ENCODE peak calls at places on chromosomes 16 and 17, in seven cellular contexts. S is esophagus squamous epithelium, P is AG04450, N is HFF-Myc, Q is fibroblast of pulmonary artery, D is astrocyte of the spinal cord, T is foreskin fibroblast. G is an unnamed sample.

GRCh38 chr17:78736526-78737079 is 45.5 kb downstream of the CYTH1 start:
- DNase-seq in P (no peak), Q (no peak), T (no peak), N (no peak), S (no peak), D (no peak), G (peak)

GRCh38 chr17:73657473-73658116 is 13.3 kb upstream of the SDK2 start:
- DNase-seq in Q (peak), S (no peak), D (no peak), N (no peak), T (no peak), P (no peak), G (peak)

GRCh38 chr16:70685061-70685937 is 554 bp downstream of the MTSS2 start:
- DNase-seq in Q (no peak), N (no peak), D (no peak), P (no peak), T (no peak), S (no peak), G (no peak)

GRCh38 chr16:88570691-88571092 is 489 bp downstream of the ZC3H18 start:
- DNase-seq in T (peak), S (no peak), P (no peak), N (no peak), Q (no peak), D (peak), G (peak)

GRCh38 chr17:51322390-51323029 is 62.2 kb downstream of the UTP18 start:
- DNase-seq in T (no peak), N (no peak), D (no peak), S (no peak), Q (peak), P (no peak), G (peak)

GRCh38 chr17:4815043-4815675 is 8.2 kb downstream of the PLD2 start:
- DNase-seq in P (no peak), S (no peak), D (no peak), Q (no peak), N (no peak), T (no peak), G (no peak)

GRCh38 chr16:86577314-86577971 is 906 bp upstream of the FOXL1 start:
- DNase-seq in N (no peak), T (peak), P (peak), Q (no peak), S (no peak), D (peak), G (peak)

GRCh38 chr16:11389083-11389482 is 43.8 kb downstream of the RMI2 start:
- DNase-seq in T (no peak), S (no peak), D (no peak), Q (no peak), P (no peak), N (no peak), G (no peak)

GRCh38 chr17:78709119-78709681 is 72.9 kb downstream of the CYTH1 start:
- DNase-seq in Q (no peak), S (no peak), N (no peak), D (no peak), T (no peak), P (no peak), G (no peak)

GRCh38 chr17:70622382-70623260 is 453.3 kb downstream of the KCNJ2 start:
- DNase-seq in N (no peak), S (no peak), T (peak), Q (peak), P (no peak), D (peak), G (peak)

GRCh38 chr16:10738231-10739077 is 5.2 kb upstream of the NUBP1 start:
- DNase-seq in T (peak), D (peak), N (no peak), S (no peak), Q (peak), P (no peak), G (peak)

GRCh38 chr17:79840204-79840988 is 1.2 kb upstream of the CBX4 start:
- DNase-seq in N (no peak), D (peak), T (peak), P (no peak), S (no peak), Q (peak), G (peak)

GRCh38 chr16:3576211-3576610 is 992 bp downstream of the NLRC3 start:
- DNase-seq in P (no peak), D (no peak), T (no peak), S (no peak), N (no peak), Q (no peak), G (no peak)

GRCh38 chr16:87507351-87508069 is 14.7 kb upstream of the ZCCHC14 start:
- DNase-seq in N (no peak), S (no peak), T (no peak), D (no peak), Q (peak), P (no peak), G (no peak)

GRCh38 chr16:54283735-54284318 is 2.8 kb downstream of the IRX3 start:
- DNase-seq in Q (no peak), T (no peak), S (no peak), P (no peak), D (no peak), N (no peak), G (no peak)

GRCh38 chr16:981695-982151 is at the start of gene SOX8:
- DNase-seq in P (no peak), T (peak), S (no peak), D (no peak), Q (no peak), N (no peak), G (no peak)

GRCh38 chr16:71230122-71230845 is at the start of gene HYDIN:
- DNase-seq in S (no peak), P (no peak), N (peak), T (peak), D (peak), Q (peak), G (peak)

GRCh38 chr17:75109047-75109406 is 742 bp upstream of the ARMC7 start:
- DNase-seq in N (no peak), D (no peak), S (no peak), T (no peak), P (no peak), Q (no peak), G (no peak)

GRCh38 chr17:42365136-42365535 is 23.1 kb downstream of the STAT3 start:
- DNase-seq in P (no peak), N (no peak), Q (peak), D (peak), S (no peak), T (peak), G (peak)

GRCh38 chr17:17502741-17503565 is 6.8 kb upstream of the RASD1 start:
- DNase-seq in T (no peak), D (no peak), P (no peak), N (no peak), Q (no peak), S (no peak), G (no peak)

GRCh38 chr17:46157443-46158107 is 35.7 kb downstream of the KANSL1 start:
- DNase-seq in Q (peak), D (peak), T (peak), N (no peak), P (no peak), S (no peak), G (peak)

GRCh38 chr17:5049314-5049819 is 14.1 kb upstream of the SLC52A1 start:
- DNase-seq in P (no peak), Q (no peak), D (no peak), T (peak), N (no peak), S (no peak), G (peak)

GRCh38 chr17:13601776-13602551 is at the start of gene HS3ST3A1:
- DNase-seq in D (peak), T (peak), Q (peak), S (no peak), P (peak), N (peak), G (peak)

GRCh38 chr16:54897930-54898329 is 32.7 kb upstream of the IRX5 start:
- DNase-seq in Q (no peak), T (no peak), S (no peak), P (no peak), D (no peak), N (no peak), G (no peak)

GRCh38 chr17:55268649-55269480 is 4.1 kb downstream of the HLF start:
- DNase-seq in T (no peak), Q (no peak), D (no peak), S (no peak), N (no peak), P (no peak), G (no peak)

GRCh38 chr17:55266051-55266957 is 1.5 kb downstream of the HLF start:
- DNase-seq in P (no peak), Q (no peak), N (no peak), T (peak), S (no peak), D (no peak), G (no peak)

GRCh38 chr17:55265434-55266021 is 768 bp downstream of the HLF start:
- DNase-seq in S (no peak), T (peak), P (no peak), D (no peak), Q (no peak), N (no peak), G (no peak)

GRCh38 chr17:55267777-55268648 is 3.3 kb downstream of the HLF start:
- DNase-seq in N (no peak), S (no peak), T (no peak), D (no peak), P (no peak), Q (no peak), G (no peak)

DNA sequence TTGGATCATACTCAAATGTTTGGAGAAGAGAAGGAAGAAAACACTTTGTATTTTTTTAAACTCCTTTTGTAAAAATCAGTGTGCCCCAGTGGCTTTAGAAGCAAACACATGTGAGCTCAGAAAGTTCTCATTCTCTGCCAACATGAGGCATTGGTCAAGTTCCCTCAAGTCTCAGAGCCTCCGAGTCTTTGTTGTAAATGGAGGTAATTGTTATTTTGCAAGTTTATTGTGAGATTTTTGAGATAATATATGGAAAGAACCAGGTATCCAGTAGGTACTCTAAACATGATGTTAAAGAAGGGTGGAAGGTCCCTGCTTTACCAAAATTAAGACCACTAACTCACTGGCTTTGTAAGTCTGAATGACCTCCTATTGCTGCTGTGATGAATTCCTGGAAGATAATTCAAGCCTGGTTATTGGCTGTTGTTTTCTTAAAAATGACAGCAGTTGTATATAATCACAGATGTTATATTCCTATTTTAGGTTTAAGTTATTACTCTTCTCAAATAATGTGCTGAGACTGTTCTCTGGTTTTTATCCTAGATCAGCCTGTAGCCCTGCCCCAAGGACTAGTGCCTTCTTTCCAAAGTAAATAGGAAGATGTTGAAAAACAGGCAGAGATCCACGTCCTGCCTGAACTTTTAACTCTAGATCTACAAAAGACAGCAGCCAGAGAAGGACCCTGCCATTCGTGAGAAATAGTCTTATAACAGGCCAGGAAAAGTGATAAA is 2.4 kb downstream of the HLF start:
- DNase-seq in T (peak), N (no peak), P (no peak), Q (no peak), D (no peak), S (no peak), G (no peak)
- H3K4me3 ChIP-seq in T (no peak), N (no peak), P (no peak), Q (no peak), D (no peak), S (peak), G (no peak)

GRCh38 chr16:85289760-85290625 is 177.7 kb upstream of the CIBAR2 start:
- DNase-seq in S (no peak), T (no peak), P (no peak), N (no peak), Q (no peak), D (no peak), G (no peak)
- TF ChIP-seq CTCF in S (no peak), T (no peak), P (no peak), N (no peak), Q (no peak), D (peak), G (no peak)

DNA sequence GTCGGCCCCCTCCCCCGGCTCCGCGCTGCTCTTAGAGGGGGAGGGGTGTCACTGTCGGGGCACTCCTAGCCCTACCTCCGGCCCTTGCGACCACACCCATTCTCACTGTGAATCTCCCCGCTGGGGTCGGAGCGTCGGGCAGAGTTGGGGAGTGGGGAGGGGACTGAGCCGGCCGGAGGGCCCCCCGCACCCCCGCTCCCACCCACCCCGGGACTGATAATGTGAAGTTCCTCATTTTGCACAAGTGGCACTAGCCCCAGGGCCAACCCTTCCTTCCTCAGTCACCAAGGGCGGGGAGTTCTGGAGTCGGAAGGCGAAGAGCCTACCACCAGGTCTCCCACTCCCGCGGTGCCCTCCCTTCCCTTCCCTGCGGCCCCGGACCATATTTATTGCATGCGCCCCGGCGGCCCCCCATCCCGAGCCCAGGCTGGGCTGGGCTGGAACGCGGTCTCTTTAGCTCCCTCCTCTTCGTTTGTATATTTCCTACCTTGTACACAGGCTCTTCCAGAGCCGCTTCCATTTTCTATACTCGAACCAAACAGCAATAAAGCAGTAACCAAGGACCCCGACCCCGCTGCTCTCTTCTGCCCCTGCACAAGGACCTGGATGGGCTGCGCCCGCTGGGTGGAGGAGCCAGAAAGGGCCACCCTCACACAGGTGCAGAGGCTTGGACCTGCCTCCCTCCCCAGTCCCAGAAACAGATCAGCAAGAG is 4.4 kb downstream of the HIC1 start:
- DNase-seq in T (no peak), D (no peak), P (no peak), N (no peak), S (no peak), Q (no peak), G (no peak)
- H3K4me3 ChIP-seq in T (no peak), D (peak), P (peak), N (peak), S (no peak), Q (peak), G (peak)

GRCh38 chr16:28502290-28502689 is 4.3 kb downstream of the IL27 start:
- DNase-seq in T (no peak), P (no peak), S (no peak), N (no peak), D (no peak), Q (no peak), G (no peak)

GRCh38 chr16:28504707-28505404 is 1.8 kb downstream of the IL27 start:
- DNase-seq in D (no peak), S (no peak), P (no peak), Q (no peak), N (no peak), T (no peak), G (no peak)

GRCh38 chr16:28503470-28504259 is 3.0 kb downstream of the IL27 start:
- DNase-seq in N (no peak), Q (no peak), T (no peak), D (no peak), P (no peak), S (no peak), G (no peak)

GRCh38 chr16:28501258-28502232 is 5.1 kb downstream of the IL27 start:
- DNase-seq in Q (no peak), P (no peak), S (no peak), N (no peak), T (no peak), D (no peak), G (no peak)

DNA sequence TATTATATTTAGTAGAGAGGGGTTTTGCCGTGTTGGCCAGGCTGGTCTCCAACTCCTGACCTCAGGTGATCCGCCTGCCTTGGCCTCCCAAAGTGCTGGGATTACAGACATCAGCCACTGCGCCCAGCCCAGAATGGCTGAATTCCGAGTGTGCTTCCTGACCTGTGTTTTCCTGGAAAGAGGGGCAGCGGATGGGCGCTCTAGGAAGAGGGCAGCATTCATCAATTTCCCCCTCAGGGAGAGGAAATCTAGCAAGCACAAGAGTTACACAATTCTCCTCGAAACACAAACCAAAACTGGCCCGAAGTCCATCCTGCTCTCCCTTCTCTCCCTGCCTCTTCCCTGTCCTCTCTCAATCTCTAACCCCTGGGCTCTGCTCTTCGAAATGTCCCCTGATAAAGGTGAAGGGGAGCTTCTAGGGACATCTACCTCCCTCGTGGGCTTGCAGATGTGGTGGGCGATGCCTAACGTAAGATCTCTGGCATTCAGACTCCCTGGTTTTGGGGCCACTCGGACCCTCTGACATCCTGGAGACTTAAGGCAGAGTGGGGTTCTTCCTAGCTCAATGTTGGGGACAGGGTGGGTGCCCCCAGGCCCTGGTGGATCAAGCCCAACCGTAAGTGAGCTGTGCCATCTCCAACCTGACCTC is 1.0 kb downstream of the IL27 start:
- DNase-seq in P (no peak), Q (no peak), N (no peak), S (no peak), T (no peak), D (no peak), G (no peak)
- TF ChIP-seq CTCF in P (no peak), Q (no peak), N (no peak), S (no peak), T (no peak), D (no peak), G (no peak)

GRCh38 chr16:89923640-89924297 is 627 bp downstream of the TUBB3 start:
- DNase-seq in T (no peak), N (no peak), S (no peak), D (no peak), Q (no peak), P (no peak), G (no peak)
- H3K4me3 ChIP-seq in T (peak), N (peak), S (peak), D (peak), Q (peak), P (peak), G (peak)

DNA sequence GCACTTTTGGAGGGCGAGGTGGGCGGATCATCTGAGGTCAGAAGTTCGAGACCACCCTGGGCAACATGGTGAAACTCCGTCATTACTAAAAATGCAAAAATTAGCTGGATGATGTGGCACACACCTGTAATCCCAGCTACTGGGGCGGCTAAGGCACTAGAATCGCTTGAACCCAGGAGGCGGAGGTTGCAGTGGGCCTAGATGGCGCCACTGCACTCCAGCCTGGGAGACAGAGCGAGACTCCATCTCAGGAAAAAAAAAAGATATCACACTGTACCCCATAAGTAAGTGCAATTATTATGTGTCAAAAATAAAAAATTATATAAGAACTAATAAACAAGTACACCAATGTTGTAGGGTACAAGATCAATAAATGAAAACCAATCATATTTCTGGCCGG is 200.0 kb downstream of the CDRT15L2 start:
- DNase-seq in Q (no peak), S (no peak), P (no peak), D (no peak), N (no peak), T (no peak), G (no peak)
- TF ChIP-seq CTCF in Q (no peak), S (no peak), P (no peak), D (no peak), N (no peak), T (no peak), G (no peak)

GRCh38 chr17:10059684-10060211 is 138.7 kb downstream of the GAS7 start:
- DNase-seq in T (no peak), P (no peak), N (no peak), S (no peak), Q (peak), D (peak), G (no peak)
- H3K4me3 ChIP-seq in T (no peak), P (no peak), N (no peak), S (no peak), Q (no peak), D (no peak), G (no peak)

DNA sequence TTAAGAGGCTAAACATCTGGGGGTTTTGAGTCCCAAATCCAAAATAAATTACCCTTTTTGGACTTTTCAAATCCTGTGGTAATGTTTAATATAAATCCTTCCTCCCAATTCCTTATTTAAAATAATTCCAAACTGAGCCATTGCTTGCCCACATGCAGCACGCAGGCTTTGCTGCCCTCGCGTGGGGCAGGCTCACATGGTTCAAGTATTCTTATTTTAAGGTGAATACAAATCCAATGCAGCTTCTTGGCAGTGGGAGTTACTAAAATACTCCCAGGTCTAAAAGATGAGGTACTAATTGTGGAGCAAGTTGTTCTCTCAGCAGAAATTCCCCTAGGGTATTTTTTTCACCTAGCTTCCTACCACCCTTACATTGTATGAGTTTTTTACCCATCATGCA is 33.0 kb downstream of the CYB561 start:
- DNase-seq in N (no peak), Q (no peak), D (no peak), P (no peak), T (no peak), S (no peak), G (no peak)
- TF ChIP-seq CTCF in N (no peak), Q (no peak), D (no peak), P (no peak), T (no peak), S (no peak), G (no peak)